ENCODE peak calls at places on chromosomes 16 and 17, in seven cellular contexts. F is tibial nerve, X is H1, I is heart right ventricle, K is endodermal cell, O is heart left ventricle, P is gastrocnemius medialis. M is an unnamed sample. For H3K36me3 and H3K27me3, the result is how much of the 10 kb centered on the place peaks cover.

GRCh38 chr17:15498107-15498506 is 30.7 kb upstream of the CDRT4 start:
- DNase-seq in O (no peak), P (no peak), X (no peak), F (no peak), I (no peak), K (peak), M (no peak)

GRCh38 chr17:38563362-38564253 is 42.1 kb downstream of the SRCIN1 start:
- DNase-seq in X (peak), P (no peak), I (no peak), F (no peak), K (peak), O (no peak), M (no peak)

GRCh38 chr16:14356064-14356463 is 274.0 kb downstream of the PARN start:
- DNase-seq in I (no peak), F (no peak), P (peak), K (no peak), X (no peak), O (no peak), M (no peak)

GRCh38 chr17:33241390-33241789 is 51.7 kb downstream of the ASIC2 start:
- DNase-seq in K (no peak), O (no peak), P (no peak), F (no peak), I (no peak), X (no peak), M (peak)

GRCh38 chr16:4673387-4674046 is 19.8 kb upstream of the NUDT16L1 start:
- DNase-seq in I (peak), O (no peak), F (no peak), X (no peak), K (no peak), P (no peak), M (no peak)

GRCh38 chr17:62656446-62656845 is 29.0 kb downstream of the MRC2 start:
- DNase-seq in X (no peak), I (no peak), O (no peak), P (no peak), F (no peak), K (no peak), M (no peak)

GRCh38 chr17:4540224-4541040 is 14.8 kb downstream of the MYBBP1A start:
- DNase-seq in I (peak), F (no peak), O (peak), X (no peak), K (peak), P (no peak), M (no peak)

GRCh38 chr16:2910441-2910840 is 1.3 kb upstream of the FLYWCH1 start:
- DNase-seq in I (no peak), P (no peak), O (no peak), K (no peak), X (no peak), F (no peak), M (no peak)

GRCh38 chr17:72953621-72954020 is 138.9 kb downstream of the SLC39A11 start:
- DNase-seq in F (no peak), K (no peak), I (no peak), O (no peak), X (no peak), P (no peak), M (peak)

GRCh38 chr17:74987418-74987908 is at the start of gene CDR2L:
- DNase-seq in O (peak), I (peak), X (peak), K (peak), F (peak), P (peak), M (peak)

GRCh38 chr17:80030730-80031410 is 4.8 kb downstream of the TBC1D16 start:
- DNase-seq in O (no peak), K (no peak), I (no peak), F (no peak), P (no peak), X (no peak), M (peak)

GRCh38 chr16:55328611-55329569 is 4.9 kb downstream of the IRX6 start:
- DNase-seq in O (no peak), X (no peak), I (no peak), P (no peak), F (no peak), K (peak), M (no peak)

GRCh38 chr17:13635951-13636350 is 34.2 kb upstream of the HS3ST3A1 start:
- DNase-seq in I (no peak), O (no peak), K (no peak), F (no peak), X (no peak), P (no peak), M (peak)

GRCh38 chr16:13110124-13110796 is 208.9 kb downstream of the SHISA9 start:
- DNase-seq in I (no peak), F (no peak), P (no peak), O (no peak), X (no peak), K (peak), M (peak)

DNA sequence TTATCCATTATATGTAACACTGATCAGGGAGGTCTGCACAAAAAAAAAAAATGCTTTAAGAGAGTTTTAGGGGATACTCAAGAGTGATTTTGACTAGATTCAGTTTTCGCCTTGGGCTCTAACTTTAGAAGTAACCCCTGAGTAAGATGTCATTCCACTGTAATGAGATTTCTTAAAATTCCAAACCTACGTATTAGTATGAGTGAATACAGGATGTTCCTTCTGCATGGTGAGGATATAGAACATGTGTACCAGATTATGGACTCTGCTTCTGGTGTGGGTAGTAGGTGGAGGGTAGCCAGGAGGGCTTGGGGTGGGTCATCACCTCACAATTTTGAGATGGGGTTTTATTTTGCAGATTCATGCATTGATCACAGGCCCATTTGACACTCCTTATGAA is 4.3 kb downstream of the UBE2Z start:
- DNase-seq in I (no peak), X (no peak), O (no peak), F (no peak), K (no peak), P (no peak), M (no peak)
- H3K36me3 ChIP-seq in I (under half), X (half or more), O (under half), F (half or more), K (half or more), P (under half), M (under half)

DNA sequence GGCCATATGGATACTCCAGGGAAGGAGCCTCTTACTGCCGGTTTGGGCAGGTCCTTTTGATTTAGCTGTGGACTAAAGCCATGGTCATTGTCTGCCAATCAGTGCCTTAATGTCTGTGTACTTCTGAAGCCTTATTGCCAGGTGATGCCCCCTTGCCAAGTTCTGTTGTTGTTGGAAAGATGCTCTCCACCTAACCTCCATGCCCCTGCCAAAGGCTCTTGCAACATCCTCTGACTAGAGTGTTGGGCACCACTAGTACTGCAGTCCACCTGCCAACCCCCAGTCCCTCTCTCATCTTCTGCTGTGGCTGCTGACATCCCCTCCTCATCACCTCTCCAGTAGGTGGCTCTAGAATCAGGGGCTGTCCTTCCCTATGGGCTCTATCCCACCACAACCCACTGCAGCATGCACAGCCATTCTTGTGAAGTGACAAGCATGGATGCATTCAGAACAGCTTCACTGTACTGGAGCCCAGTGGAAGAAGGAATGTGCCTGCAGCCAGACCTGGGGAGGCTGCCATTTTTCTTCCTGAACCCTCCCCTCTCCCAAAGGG is 375.3 kb upstream of the CDH5 start:
- DNase-seq in P (no peak), F (no peak), X (no peak), I (no peak), K (peak), O (no peak), M (no peak)
- H3K27me3 ChIP-seq in P (under half), F (under half), X (under half), I (under half), K (under half), O (under half), M (under half)

DNA sequence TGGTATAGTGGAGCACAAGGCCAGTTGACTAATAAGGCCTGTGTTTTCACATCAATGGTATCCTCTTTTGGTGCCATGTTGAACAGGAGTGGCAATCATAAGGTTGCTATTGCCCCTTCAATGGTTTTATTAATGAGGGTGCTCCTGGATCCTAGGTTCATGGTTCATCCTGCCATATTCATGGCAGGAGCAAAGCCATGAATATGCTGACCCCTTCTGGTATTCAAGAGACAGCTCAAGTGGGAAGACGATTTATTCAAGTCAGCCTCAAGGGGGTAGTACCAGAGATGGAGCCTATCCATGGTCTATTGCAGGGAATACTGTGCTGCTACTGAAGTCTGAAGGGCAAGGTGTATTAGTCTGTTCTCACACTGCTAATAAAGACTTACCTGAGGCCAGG is 2.6 kb downstream of the ABCA9 start:
- DNase-seq in I (no peak), P (no peak), F (no peak), K (peak), X (no peak), O (no peak), M (no peak)
- TF ChIP-seq CTCF in I (no peak), P (no peak), F (no peak), K (peak), X (peak), O (no peak), M (no peak)

GRCh38 chr17:5786510-5786875 is 202.2 kb upstream of the NLRP1 start:
- DNase-seq in O (no peak), I (no peak), P (no peak), K (no peak), F (no peak), X (no peak), M (no peak)

GRCh38 chr17:5783851-5784250 is 199.5 kb upstream of the NLRP1 start:
- DNase-seq in I (no peak), X (no peak), P (no peak), O (no peak), F (no peak), K (no peak), M (peak)

GRCh38 chr17:5785867-5786509 is 201.7 kb upstream of the NLRP1 start:
- DNase-seq in I (no peak), P (no peak), K (no peak), F (no peak), X (no peak), O (no peak), M (peak)

GRCh38 chr17:5784791-5785190 is 200.5 kb upstream of the NLRP1 start:
- DNase-seq in O (no peak), X (no peak), P (no peak), K (no peak), F (no peak), I (no peak), M (peak)

GRCh38 chr17:5785343-5785742 is 201.0 kb upstream of the NLRP1 start:
- DNase-seq in K (no peak), F (no peak), I (no peak), X (no peak), P (no peak), O (no peak), M (peak)
- H3K36me3 ChIP-seq in K (under half), F (under half), I (under half), X (under half), P (under half), O (under half), M (under half)

DNA sequence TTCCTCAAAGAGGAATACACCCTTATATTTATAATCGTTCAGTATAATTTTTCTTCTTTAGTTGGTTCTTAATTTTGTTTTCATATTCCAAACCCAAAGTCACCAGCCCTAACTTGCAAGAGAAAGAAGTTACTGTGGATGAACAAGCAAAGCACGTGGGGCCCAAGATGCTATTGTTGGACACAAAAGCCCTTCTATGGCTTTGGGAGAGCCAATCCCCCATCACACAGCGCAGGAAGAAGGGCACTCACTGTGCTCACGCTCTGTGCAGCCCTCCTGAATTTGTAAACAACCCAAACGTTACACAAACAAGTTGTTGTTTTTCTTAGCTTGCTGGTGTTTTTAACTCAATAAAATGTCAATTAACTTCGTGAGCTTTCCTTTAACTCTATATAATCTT is 22.5 kb downstream of the SPPL2C start:
- DNase-seq in P (no peak), F (no peak), I (no peak), K (no peak), O (no peak), X (no peak), M (no peak)
- H3K27me3 ChIP-seq in P (under half), F (under half), I (under half), K (under half), O (under half), X (under half), M (under half)

GRCh38 chr17:42422958-42423712 is at the start of gene CAVIN1:
- DNase-seq in I (peak), X (peak), P (peak), F (peak), O (peak), K (peak), M (peak)
- TF ChIP-seq CTCF in I (no peak), X (no peak), P (no peak), F (peak), O (peak), K (no peak), M (no peak)

GRCh38 chr16:30721167-30721566 is 22.2 kb downstream of the SRCAP start:
- DNase-seq in K (no peak), I (no peak), X (no peak), O (no peak), F (no peak), P (no peak), M (no peak)

GRCh38 chr16:30721606-30722005 is 22.6 kb downstream of the SRCAP start:
- DNase-seq in X (no peak), K (no peak), I (no peak), F (no peak), P (no peak), O (no peak), M (peak)

GRCh38 chr16:30722443-30722842 is 23.5 kb downstream of the SRCAP start:
- DNase-seq in X (no peak), I (no peak), O (no peak), F (no peak), K (no peak), P (no peak), M (no peak)

GRCh38 chr16:30723725-30724355 is 24.4 kb upstream of the PHKG2 start:
- DNase-seq in X (no peak), I (no peak), P (no peak), K (no peak), F (no peak), O (no peak), M (no peak)

GRCh38 chr16:30722916-30723315 is 23.9 kb downstream of the SRCAP start:
- DNase-seq in F (no peak), I (no peak), P (no peak), K (no peak), O (no peak), X (no peak), M (no peak)
- H3K36me3 ChIP-seq in F (half or more), I (half or more), P (under half), K (half or more), O (half or more), X (half or more), M (under half)

DNA sequence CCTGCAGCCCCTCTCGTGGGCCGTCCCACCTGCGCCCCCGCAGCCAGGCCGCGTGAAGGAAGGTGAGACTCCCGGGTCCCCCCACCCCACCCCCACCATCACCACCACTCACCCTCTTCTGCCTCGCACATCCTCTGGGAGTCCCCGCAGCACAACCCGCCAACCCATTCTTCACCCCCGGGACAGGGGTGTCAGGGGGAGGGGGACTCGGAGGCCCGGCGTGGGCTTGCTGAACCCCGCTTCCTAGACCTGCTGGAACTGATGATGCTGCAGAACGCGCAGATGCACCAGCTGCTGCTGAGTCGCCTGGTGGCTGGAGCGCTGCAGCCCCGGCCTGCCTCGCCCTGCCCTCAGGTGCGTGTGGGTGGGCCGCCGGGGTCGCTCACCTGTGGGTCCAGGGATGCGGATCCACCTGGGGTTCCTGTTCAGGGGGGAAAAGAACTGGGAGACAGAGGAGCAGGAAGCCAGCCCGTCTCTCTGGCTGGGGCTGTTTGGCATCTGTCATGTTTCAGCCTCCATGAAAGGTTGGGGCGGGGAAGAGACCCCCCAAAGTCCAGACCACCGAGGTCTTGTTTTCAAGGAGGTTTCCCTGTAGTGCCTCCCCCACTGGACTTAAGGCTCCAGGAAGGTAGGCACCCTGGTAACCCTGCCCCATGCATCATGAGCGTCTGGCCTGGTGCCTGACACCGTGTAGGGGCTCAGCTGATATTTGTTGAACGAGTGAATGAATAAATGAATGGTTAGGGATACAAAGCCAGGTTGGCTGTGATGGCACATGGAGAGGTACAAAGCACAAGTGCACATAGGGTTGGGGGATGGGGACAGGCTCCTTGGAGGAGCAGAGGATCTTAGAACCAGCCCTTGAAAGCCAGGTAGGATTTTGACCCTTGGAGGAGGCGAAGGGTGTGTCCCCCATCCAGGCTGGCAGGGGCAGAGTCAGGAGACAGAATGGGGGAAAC is 849 bp downstream of the PRR29 start:
- DNase-seq in I (no peak), X (no peak), F (no peak), O (no peak), P (no peak), K (peak), M (no peak)
- H3K27me3 ChIP-seq in I (under half), X (under half), F (under half), O (under half), P (under half), K (under half), M (under half)

DNA sequence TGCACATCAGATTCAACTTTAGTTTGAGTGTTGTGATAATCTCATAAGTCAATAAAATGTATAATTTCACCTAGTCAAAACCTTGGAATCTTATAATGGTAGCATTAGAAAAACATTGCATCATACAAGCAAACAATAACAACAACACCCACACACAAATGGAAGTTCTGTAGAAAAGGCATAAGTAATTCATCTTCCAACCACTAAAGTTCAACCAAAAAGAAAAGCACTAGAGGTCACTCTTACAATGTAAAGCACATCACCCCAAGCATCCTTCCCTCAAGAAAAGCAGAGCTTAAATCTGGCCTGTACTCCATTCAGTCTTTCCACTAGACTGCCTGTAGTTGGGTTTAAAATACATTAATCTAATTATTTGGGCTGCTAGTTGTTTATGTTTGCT is 1.8 kb downstream of the CNTNAP4 start:
- DNase-seq in O (no peak), X (no peak), P (no peak), I (no peak), K (no peak), F (no peak), M (peak)
- TF ChIP-seq CTCF in O (peak), X (peak), P (no peak), I (peak), K (peak), F (peak), M (no peak)

M was measured in bronchial epithelial cell.